ENCODE peak calls at places on chromosomes 12 and 14, in five cellular contexts. B, O, Z, T and W are unnamed samples.

GRCh38 chr12:120989687-120990086 is 11.3 kb downstream of the HNF1A start:
- DNase-seq in B (no peak), T (no peak), O (no peak), Z (no peak), W (no peak)

GRCh38 chr14:75306917-75307699 is 28.5 kb downstream of the FOS start:
- DNase-seq in O (peak), T (no peak), B (no peak), Z (no peak), W (peak)

GRCh38 chr12:102454808-102455760 is 25.3 kb downstream of the IGF1 start:
- DNase-seq in B (no peak), T (no peak), O (peak), Z (no peak), W (peak)

GRCh38 chr12:119956047-119956446 is 33.0 kb upstream of the BICDL1 start:
- DNase-seq in O (no peak), Z (no peak), B (no peak), T (no peak), W (no peak)

GRCh38 chr12:90922068-90922743 is 32.8 kb downstream of the CCER1 start:
- DNase-seq in Z (no peak), O (peak), T (no peak), B (no peak), W (no peak)

GRCh38 chr12:46874642-46875041 is 48.8 kb upstream of the SLC38A4 start:
- DNase-seq in O (peak), T (no peak), Z (no peak), B (no peak), W (peak)

GRCh38 chr12:8950702-8951478 is 1.4 kb upstream of the M6PR start:
- DNase-seq in O (no peak), Z (no peak), T (no peak), B (no peak), W (peak)

GRCh38 chr12:79555006-79555925 is 135.5 kb downstream of the PAWR start:
- DNase-seq in Z (no peak), T (no peak), O (peak), B (no peak), W (peak)

GRCh38 chr12:47860279-47860841 is 40.7 kb upstream of the HDAC7 start:
- DNase-seq in B (no peak), T (no peak), Z (no peak), O (no peak), W (no peak)

GRCh38 chr14:66224492-66225178 is 261.5 kb upstream of the CCDC196 start:
- DNase-seq in Z (no peak), O (no peak), B (no peak), T (no peak), W (no peak)

GRCh38 chr12:1527789-1528188 is 66.6 kb downstream of the FBXL14 start:
- DNase-seq in Z (no peak), T (no peak), B (no peak), O (peak), W (peak)

GRCh38 chr12:29073631-29074239 is 75.3 kb upstream of the FAR2 start:
- DNase-seq in T (no peak), Z (no peak), O (peak), B (no peak), W (peak)

GRCh38 chr14:44029933-44030332 is 477.1 kb downstream of the FSCB start:
- DNase-seq in Z (no peak), B (no peak), T (no peak), O (no peak), W (peak)

GRCh38 chr12:26939192-26939832 is 1.0 kb downstream of the FGFR1OP2 start:
- DNase-seq in Z (no peak), T (no peak), B (no peak), O (peak), W (peak)

GRCh38 chr12:122862110-122862634 is 26.9 kb downstream of the HIP1R start:
- DNase-seq in Z (no peak), T (no peak), O (no peak), B (no peak), W (no peak)

GRCh38 chr12:94152292-94153083 is 4.1 kb downstream of the PLXNC1 start:
- DNase-seq in T (no peak), Z (no peak), O (no peak), B (no peak), W (peak)

GRCh38 chr14:104316121-104316722 is 177.8 kb downstream of the KIF26A start:
- DNase-seq in O (no peak), B (no peak), Z (no peak), T (no peak), W (no peak)

GRCh38 chr12:68832504-68832867 is 24.5 kb downstream of the MDM2 start:
- DNase-seq in T (no peak), O (no peak), Z (no peak), B (no peak), W (no peak)

GRCh38 chr12:93229494-93230310 is 148.0 kb upstream of the NUDT4 start:
- DNase-seq in O (peak), Z (no peak), T (no peak), B (no peak), W (peak)

GRCh38 chr12:58341791-58342190 is 400.4 kb downstream of the ATP23 start:
- DNase-seq in O (peak), B (no peak), T (no peak), Z (no peak), W (peak)

GRCh38 chr12:121804417-121805111 is 755 bp downstream of the SETD1B start:
- DNase-seq in B (no peak), O (no peak), Z (no peak), T (no peak), W (peak)

GRCh38 chr12:51307655-51308593 is 16.1 kb downstream of the BIN2 start:
- DNase-seq in Z (no peak), B (no peak), T (no peak), O (peak), W (peak)

GRCh38 chr12:89825591-89826449 is 117.2 kb upstream of the ATP2B1 start:
- DNase-seq in T (no peak), Z (no peak), O (peak), B (no peak), W (peak)
- H2BK15ac ChIP-seq in T (no peak), Z (no peak), O (no peak), B (no peak), W (no peak)

DNA sequence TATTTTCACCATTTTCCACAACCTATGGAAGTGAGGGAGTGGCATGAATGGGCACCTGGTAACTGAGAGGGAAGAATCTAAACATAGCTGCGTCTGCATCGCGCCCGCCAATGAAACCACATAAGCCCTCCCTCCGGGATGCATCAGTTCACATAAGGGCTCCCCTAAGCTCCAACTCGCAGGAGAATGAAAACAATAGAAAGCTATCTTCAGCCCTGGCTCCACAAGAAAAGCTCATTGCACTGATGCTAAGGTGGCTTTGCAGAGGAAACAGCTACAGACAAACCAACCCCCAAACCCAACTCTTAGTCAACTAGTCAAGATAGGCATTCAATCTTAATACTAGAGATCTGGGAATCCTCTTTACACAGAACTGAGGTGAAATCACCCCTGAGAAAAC is 173.3 kb downstream of the FOXN3 start:
- DNase-seq in Z (no peak), O (no peak), T (no peak), B (no peak), W (no peak)
- H2BK5ac ChIP-seq in Z (no peak), O (no peak), T (no peak), B (no peak), W (no peak)

DNA sequence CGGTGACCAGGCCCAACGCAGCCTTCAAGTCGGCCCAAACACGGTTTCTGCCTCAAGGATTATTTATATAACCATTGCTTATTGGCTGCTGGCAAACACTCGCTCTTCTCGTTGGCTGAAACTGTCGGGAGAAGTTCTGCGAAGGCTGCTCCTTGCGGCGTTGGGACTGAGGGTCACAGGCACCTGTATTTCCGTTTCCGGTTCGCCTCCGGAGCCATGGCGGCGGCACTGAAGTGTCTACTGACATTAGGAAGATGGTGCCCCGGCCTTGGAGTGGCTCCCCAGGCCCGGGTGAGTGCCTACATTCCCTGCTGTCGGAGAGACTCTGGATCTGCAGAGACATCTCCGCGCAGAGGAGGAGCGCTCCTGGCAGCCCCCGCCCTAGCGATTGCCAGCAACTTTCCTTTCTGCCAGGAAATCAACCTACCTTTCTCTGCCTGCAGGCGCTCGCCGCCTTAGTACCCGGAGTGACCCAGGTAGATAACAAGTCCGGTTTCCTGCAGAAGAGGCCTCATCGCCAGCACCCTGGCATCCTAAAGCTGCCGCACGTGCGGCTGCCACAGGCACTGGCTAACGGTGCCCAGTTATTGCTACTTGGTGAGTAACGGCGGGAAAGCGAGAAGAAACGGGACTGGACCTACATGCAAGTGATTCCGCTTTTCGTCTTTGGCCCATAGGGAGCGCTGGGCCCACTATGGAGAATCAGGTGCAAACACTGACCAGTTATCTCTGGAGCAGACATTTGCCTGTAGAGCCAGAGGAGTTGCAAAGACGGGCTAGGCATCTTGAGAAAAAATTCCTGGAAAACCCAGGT is at the start of gene METTL17:
- DNase-seq in O (peak), Z (peak), B (peak), T (peak), W (peak)
- H4K91ac ChIP-seq in O (peak), Z (no peak), B (peak), T (no peak), W (peak)

GRCh38 chr14:61190341-61190740 is 90.8 kb downstream of the TMEM30B start:
- DNase-seq in Z (no peak), B (no peak), O (peak), T (no peak), W (no peak)
- H2BK15ac ChIP-seq in Z (no peak), B (no peak), O (peak), T (no peak), W (no peak)

GRCh38 chr12:65845751-65846537 is 21.7 kb downstream of the HMGA2 start:
- DNase-seq in Z (peak), O (peak), B (peak), T (peak), W (no peak)
- H2BK5ac ChIP-seq in Z (no peak), O (peak), B (no peak), T (no peak), W (no peak)

GRCh38 chr14:54567224-54567633 is 301 bp downstream of the SAMD4A start:
- DNase-seq in O (no peak), T (peak), Z (peak), B (peak), W (peak)
- H4K91ac ChIP-seq in O (peak), T (no peak), Z (no peak), B (no peak), W (peak)

GRCh38 chr12:50022903-50023302 is 2.4 kb downstream of the RACGAP1 start:
- DNase-seq in O (no peak), Z (no peak), T (no peak), B (no peak), W (no peak)

GRCh38 chr12:50025187-50026059 is at the start of gene RACGAP1:
- DNase-seq in B (peak), Z (peak), O (peak), T (peak), W (peak)

GRCh38 chr12:50024227-50024626 is 1.1 kb downstream of the RACGAP1 start:
- DNase-seq in O (no peak), Z (no peak), B (no peak), T (no peak), W (no peak)

GRCh38 chr12:50024804-50025186 is 499 bp downstream of the RACGAP1 start:
- DNase-seq in T (no peak), O (no peak), B (no peak), Z (no peak), W (peak)

GRCh38 chr12:50026691-50027090 is 1.4 kb upstream of the RACGAP1 start:
- DNase-seq in Z (no peak), T (no peak), O (no peak), B (no peak), W (no peak)
- H2BK15ac ChIP-seq in Z (no peak), T (no peak), O (no peak), B (no peak), W (no peak)